ENCODE peak calls at places on chromosomes 4 and X, in four cellular contexts. One of them, this sample, is unnamed.

GRCh38 chr4:113683143-113683542 is 78.4 kb downstream of the CAMK2D start:
- DNase-seq in GM12878: peak; percentile 88
- DNase-seq in HepG2: no peak
- DNase-seq in H1: no peak
- DNase-seq in this sample: no peak

GRCh38 chrX:82775426-82775825 is 732.7 kb upstream of the POU3F4 start:
- DNase-seq in GM12878: no peak
- DNase-seq in HepG2: no peak
- DNase-seq in H1: no peak
- DNase-seq in this sample: no peak

GRCh38 chrX:139544591-139544990 is 14.1 kb downstream of the F9 start:
- DNase-seq in GM12878: no peak
- DNase-seq in HepG2: no peak
- DNase-seq in H1: no peak
- DNase-seq in this sample: no peak

GRCh38 chr4:99572527-99573240 is 1.9 kb upstream of the MTTP start:
- DNase-seq in GM12878: no peak
- DNase-seq in HepG2: no peak
- DNase-seq in H1: no peak
- DNase-seq in this sample: no peak

GRCh38 chr4:38560763-38561558 is 103.0 kb upstream of the KLF3 start:
- DNase-seq in GM12878: peak; percentile 54
- DNase-seq in HepG2: no peak
- DNase-seq in H1: no peak
- DNase-seq in this sample: no peak

GRCh38 chrX:113804293-113804692 is 779.6 kb upstream of the HTR2C start:
- DNase-seq in GM12878: no peak
- DNase-seq in HepG2: no peak
- DNase-seq in H1: no peak
- DNase-seq in this sample: peak; percentile 27

GRCh38 chr4:13872145-13872544 is 244.6 kb upstream of the BOD1L1 start:
- DNase-seq in GM12878: no peak
- DNase-seq in HepG2: no peak
- DNase-seq in H1: no peak
- DNase-seq in this sample: no peak

GRCh38 chr4:169492436-169493163 is 119.8 kb downstream of the NEK1 start:
- DNase-seq in GM12878: peak; percentile 13
- DNase-seq in HepG2: peak; percentile 39
- DNase-seq in H1: peak; percentile 10
- DNase-seq in this sample: peak; percentile 9

GRCh38 chr4:95181446-95182306 is 367.1 kb downstream of the UNC5C start:
- DNase-seq in GM12878: no peak
- DNase-seq in HepG2: no peak
- DNase-seq in H1: no peak
- DNase-seq in this sample: peak; percentile 38

GRCh38 chr4:117154251-117154650 is 68.9 kb upstream of the TRAM1L1 start:
- DNase-seq in GM12878: no peak
- DNase-seq in HepG2: no peak
- DNase-seq in H1: no peak
- DNase-seq in this sample: no peak

GRCh38 chr4:172996571-172997216 is 171.9 kb upstream of the GALNT7 start:
- DNase-seq in GM12878: no peak
- DNase-seq in HepG2: no peak
- DNase-seq in H1: no peak
- DNase-seq in this sample: no peak

GRCh38 chr4:123418486-123418931 is 21.9 kb downstream of the SPRY1 start:
- DNase-seq in GM12878: no peak
- DNase-seq in HepG2: peak; percentile 97
- DNase-seq in H1: peak; percentile 73
- DNase-seq in this sample: peak; percentile 76

GRCh38 chr4:26323807-26324206 is 3.0 kb downstream of the RBPJ start:
- DNase-seq in GM12878: no peak
- DNase-seq in HepG2: no peak
- DNase-seq in H1: no peak
- DNase-seq in this sample: no peak

GRCh38 chrX:17521871-17522693 is 147.1 kb downstream of the NHS start:
- DNase-seq in GM12878: no peak
- DNase-seq in HepG2: no peak
- DNase-seq in H1: no peak
- DNase-seq in this sample: no peak

GRCh38 chrX:18698762-18699650 is 8.4 kb upstream of the PPEF1 start:
- DNase-seq in GM12878: no peak
- DNase-seq in HepG2: no peak
- DNase-seq in H1: no peak
- DNase-seq in this sample: no peak

GRCh38 chr4:41796545-41797210 is 48.2 kb upstream of the PHOX2B start:
- DNase-seq in GM12878: no peak
- DNase-seq in HepG2: no peak
- DNase-seq in H1: peak; percentile 39
- DNase-seq in this sample: peak; percentile 76

DNA sequence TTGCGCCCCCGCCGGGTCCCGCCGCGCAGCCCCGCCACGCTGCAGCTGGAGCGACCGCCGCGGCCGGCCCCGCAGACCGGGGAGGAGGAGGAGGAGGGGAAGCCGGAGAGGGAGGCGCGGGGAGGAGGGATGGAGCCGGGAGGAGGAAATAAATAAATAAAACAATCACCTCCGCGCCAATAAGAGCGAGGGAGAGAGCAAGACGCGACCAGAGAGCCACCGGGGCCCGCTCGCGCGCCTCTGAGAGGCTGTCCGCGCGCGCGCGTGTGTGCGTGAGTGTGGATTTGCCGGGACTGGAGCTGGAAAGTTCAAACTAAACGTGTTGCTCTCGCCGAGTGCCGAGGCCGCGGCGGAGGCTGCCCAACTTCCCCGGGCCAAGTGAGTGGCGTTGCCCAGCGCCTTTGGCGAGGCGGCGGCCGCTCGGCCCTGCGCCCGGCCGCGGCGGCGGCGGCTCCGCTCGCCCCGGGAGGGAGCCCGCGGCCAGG is 2184.4 kb upstream of the TENM3 start:
- DNase-seq in GM12878: no peak
- DNase-seq in HepG2: no peak
- DNase-seq in H1: no peak
- DNase-seq in this sample: peak; percentile 22
- H3K4me3 ChIP-seq in GM12878: peak overlapping the region; percentile 55
- H3K4me3 ChIP-seq in HepG2: peak overlapping the region; percentile 40
- H3K4me3 ChIP-seq in H1: peak overlapping the region; percentile 82
- H3K4me3 ChIP-seq in this sample: peak overlapping the region; percentile 69

DNA sequence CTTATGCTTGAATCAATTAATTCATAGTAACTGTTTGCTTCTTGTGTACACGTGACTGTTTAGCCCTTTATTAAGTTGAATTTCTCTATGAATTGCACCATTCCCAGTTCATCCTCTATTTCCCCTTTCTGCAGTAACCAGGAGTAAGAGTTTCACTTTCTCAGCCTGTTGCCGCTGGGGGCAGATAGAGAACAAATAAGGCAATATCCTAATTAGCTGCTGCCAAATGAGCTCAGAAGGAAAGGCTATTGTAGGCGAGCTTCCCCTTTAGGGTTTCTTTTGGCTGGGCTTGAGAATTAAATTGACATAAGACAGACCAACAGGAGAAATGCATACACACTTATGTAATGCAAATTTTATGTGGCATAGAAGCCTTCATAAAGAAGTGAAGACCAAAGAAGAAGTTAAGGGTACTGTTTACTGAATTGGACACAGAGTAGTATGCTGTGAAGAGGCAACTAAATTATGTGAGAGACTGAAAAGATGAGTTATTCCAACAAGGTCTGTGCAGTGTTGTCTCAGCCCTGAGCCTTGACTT is 1594.7 kb downstream of the TECRL start:
- DNase-seq in GM12878: no peak
- DNase-seq in HepG2: no peak
- DNase-seq in H1: no peak
- DNase-seq in this sample: no peak
- TF ChIP-seq SUZ12 in GM12878: no peak
- TF ChIP-seq SUZ12 in HepG2: no peak
- TF ChIP-seq SUZ12 in H1: no peak
- TF ChIP-seq SUZ12 in this sample: no peak

GRCh38 chr4:104063341-104063740 is 343.6 kb upstream of the TACR3 start:
- DNase-seq in GM12878: no peak
- DNase-seq in HepG2: no peak
- DNase-seq in H1: no peak
- DNase-seq in this sample: no peak
- H3K4me3 ChIP-seq in GM12878: no peak overlapping the region
- H3K4me3 ChIP-seq in HepG2: no peak overlapping the region
- H3K4me3 ChIP-seq in H1: no peak overlapping the region
- H3K4me3 ChIP-seq in this sample: no peak overlapping the region

GRCh38 chrX:12777670-12778069 is 13.5 kb upstream of the PRPS2 start:
- DNase-seq in GM12878: no peak
- DNase-seq in HepG2: no peak
- DNase-seq in H1: no peak
- DNase-seq in this sample: no peak

DNA sequence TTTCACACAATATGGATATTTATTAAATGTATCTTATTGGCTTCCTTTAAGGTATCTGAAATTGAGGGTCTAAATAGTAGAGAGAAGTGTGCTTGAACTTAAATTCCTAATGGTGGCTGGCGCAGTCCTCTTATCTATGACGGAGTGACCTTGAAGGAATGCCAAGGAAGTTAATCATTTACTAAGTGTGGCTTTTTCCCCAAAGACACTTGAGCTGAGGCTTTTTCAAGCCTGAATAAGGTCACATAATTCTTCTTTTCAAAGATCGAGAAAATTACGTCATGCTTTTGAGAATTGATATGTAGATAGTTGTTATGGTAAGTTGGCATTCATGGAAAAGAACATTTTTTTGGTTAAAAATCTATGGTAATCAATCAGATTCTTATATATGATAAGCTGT is 11.7 kb upstream of the PRPS2 start:
- DNase-seq in GM12878: no peak
- DNase-seq in HepG2: peak; percentile 37
- DNase-seq in H1: no peak
- DNase-seq in this sample: no peak
- TF ChIP-seq SUZ12 in GM12878: no peak
- TF ChIP-seq SUZ12 in HepG2: no peak
- TF ChIP-seq SUZ12 in H1: no peak
- TF ChIP-seq SUZ12 in this sample: no peak

DNA sequence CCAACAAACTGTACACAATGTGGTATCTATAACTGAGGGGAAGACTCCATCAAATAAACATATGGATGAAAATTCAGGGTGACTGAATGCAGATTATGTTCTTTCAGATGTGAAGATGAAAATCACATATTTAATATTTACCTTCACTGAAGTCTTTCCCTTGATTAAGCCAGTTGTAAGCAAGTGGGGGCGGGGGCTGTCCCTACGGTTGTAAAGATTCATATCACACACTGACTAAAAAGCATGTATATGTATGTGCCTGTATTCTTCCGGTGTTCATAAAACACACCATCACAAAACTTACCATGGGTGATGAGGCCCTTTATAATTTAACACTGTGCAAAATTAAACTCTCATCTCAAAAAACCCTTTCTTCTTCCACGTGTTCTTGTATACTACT is 1.3 kb downstream of the TAB3 start:
- DNase-seq in GM12878: no peak
- DNase-seq in HepG2: no peak
- DNase-seq in H1: no peak
- DNase-seq in this sample: no peak
- H3K4me3 ChIP-seq in GM12878: peak overlapping the region; percentile 64
- H3K4me3 ChIP-seq in HepG2: peak overlapping the region; percentile 72
- H3K4me3 ChIP-seq in H1: no peak overlapping the region
- H3K4me3 ChIP-seq in this sample: no peak overlapping the region